ENCODE peak calls at places on chromosomes 7 and 10, in six cellular contexts. Q is neuronal stem cell, M is IMR-90, J is H9, N is H1, E is mesenchymal stem cell. O is an unnamed sample.

GRCh38 chr7:133044722-133045473 is 37.0 kb downstream of the CHCHD3 start:
- DNase-seq in N (peak), J (peak), E (no peak), Q (no peak), M (no peak), O (no peak)

GRCh38 chr7:1749864-1750466 is 79.9 kb downstream of the ELFN1 start:
- DNase-seq in E (no peak), M (no peak), N (no peak), Q (no peak), J (no peak), O (no peak)

GRCh38 chr7:44891791-44892190 is 6.5 kb upstream of the PURB start:
- DNase-seq in J (no peak), M (no peak), E (no peak), N (no peak), Q (no peak), O (no peak)

GRCh38 chr7:81632418-81632817 is 137.4 kb downstream of the HGF start:
- DNase-seq in M (peak), E (no peak), N (no peak), J (no peak), Q (no peak), O (no peak)

GRCh38 chr10:86461963-86462804 is 59.4 kb downstream of the WAPL start:
- DNase-seq in M (no peak), N (no peak), Q (no peak), J (peak), E (no peak), O (no peak)

GRCh38 chr7:139254728-139255127 is 23.7 kb downstream of the UBN2 start:
- DNase-seq in M (no peak), E (no peak), N (no peak), J (no peak), Q (no peak), O (no peak)

GRCh38 chr7:867001-867405 is 9.4 kb upstream of the GET4 start:
- DNase-seq in E (no peak), M (peak), Q (no peak), J (no peak), N (no peak), O (no peak)

GRCh38 chr7:132321387-132321786 is 254.9 kb downstream of the PLXNA4 start:
- DNase-seq in Q (no peak), M (no peak), N (no peak), E (no peak), J (no peak), O (no peak)

GRCh38 chr7:84144935-84145334 is 49.7 kb downstream of the SEMA3A start:
- DNase-seq in M (no peak), J (no peak), E (no peak), N (no peak), Q (no peak), O (no peak)

GRCh38 chr10:32190890-32191491 is 134.8 kb upstream of the KIF5B start:
- DNase-seq in M (peak), E (peak), J (no peak), N (no peak), Q (peak), O (peak)

GRCh38 chr10:49608166-49608758 is 1.8 kb upstream of the SLC18A3 start:
- DNase-seq in M (no peak), E (no peak), Q (no peak), J (peak), N (no peak), O (no peak)

GRCh38 chr10:132893090-132893489 is 49.3 kb downstream of the CFAP46 start:
- DNase-seq in Q (no peak), N (peak), J (no peak), M (no peak), E (no peak), O (no peak)

GRCh38 chr10:4686644-4686996 is 139.4 kb upstream of the AKR1E2 start:
- DNase-seq in E (peak), N (no peak), M (peak), Q (no peak), J (no peak), O (peak)

GRCh38 chr7:122310119-122311021 is 5.8 kb upstream of the FEZF1 start:
- DNase-seq in N (peak), E (peak), J (peak), M (no peak), Q (peak), O (no peak)

GRCh38 chr7:71633571-71634008 is 501.6 kb downstream of the GALNT17 start:
- DNase-seq in N (no peak), E (peak), Q (no peak), J (peak), M (peak), O (no peak)

GRCh38 chr7:44801890-44802289 is 5.4 kb downstream of the PPIA start:
- DNase-seq in M (peak), E (peak), J (no peak), Q (no peak), N (no peak), O (no peak)

GRCh38 chr7:98618786-98619185 is 1.7 kb downstream of the NPTX2 start:
- DNase-seq in N (no peak), Q (no peak), M (no peak), E (no peak), J (no peak), O (no peak)

GRCh38 chr7:37284805-37285211 is 163.9 kb downstream of the ELMO1 start:
- DNase-seq in N (peak), E (peak), M (no peak), J (peak), Q (peak), O (peak)

GRCh38 chr10:77456414-77456813 is 181.2 kb downstream of the KCNMA1 start:
- DNase-seq in M (peak), Q (no peak), J (no peak), E (no peak), N (no peak), O (no peak)

GRCh38 chr7:98568891-98569290 is 48.2 kb upstream of the NPTX2 start:
- DNase-seq in Q (no peak), J (no peak), N (no peak), M (no peak), E (no peak), O (no peak)

GRCh38 chr7:158061884-158062656 is 525.6 kb downstream of the PTPRN2 start:
- DNase-seq in J (no peak), E (no peak), M (no peak), N (no peak), Q (no peak), O (no peak)

GRCh38 chr10:18216482-18216881 is 76.3 kb downstream of the CACNB2 start:
- DNase-seq in N (no peak), M (peak), Q (no peak), J (no peak), E (peak), O (no peak)

GRCh38 chr7:129684777-129685176 is 73.3 kb downstream of the NRF1 start:
- DNase-seq in J (no peak), Q (no peak), N (no peak), M (no peak), E (no peak), O (no peak)

GRCh38 chr10:49500420-49500819 is 38.5 kb downstream of the ERCC6 start:
- DNase-seq in M (no peak), N (no peak), Q (no peak), J (no peak), E (no peak), O (peak)

GRCh38 chr10:44575601-44576380 is 190.9 kb upstream of the CXCL12 start:
- DNase-seq in M (no peak), J (no peak), Q (no peak), N (no peak), E (no peak), O (no peak)

GRCh38 chr10:44577533-44577932 is 192.6 kb upstream of the CXCL12 start:
- DNase-seq in E (no peak), J (no peak), M (no peak), Q (no peak), N (no peak), O (no peak)

GRCh38 chr10:44574596-44575480 is 189.9 kb upstream of the CXCL12 start:
- DNase-seq in Q (no peak), J (no peak), E (no peak), N (no peak), M (no peak), O (no peak)

GRCh38 chr10:44576715-44577191 is 191.9 kb upstream of the CXCL12 start:
- DNase-seq in J (no peak), E (peak), M (peak), Q (no peak), N (no peak), O (no peak)

DNA sequence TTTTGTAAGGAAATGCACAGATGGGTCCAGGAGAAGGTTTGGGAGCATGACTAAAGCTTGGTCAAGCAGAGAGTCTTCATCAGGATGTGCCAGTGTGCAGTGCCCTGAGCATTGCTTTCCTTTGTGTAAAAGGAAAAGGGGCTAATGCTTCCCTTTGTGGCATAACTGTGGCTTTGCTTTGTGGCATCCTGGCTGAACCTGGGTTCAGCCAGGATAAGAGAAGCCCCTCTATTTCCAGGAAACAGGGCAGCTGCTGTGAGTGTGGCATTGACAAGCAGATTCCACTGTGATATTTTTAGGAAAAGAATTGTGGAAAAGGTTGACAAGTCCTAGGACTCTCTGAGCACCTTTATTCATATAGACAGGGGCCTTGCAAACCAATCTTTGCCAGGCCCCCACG is 193.4 kb upstream of the CXCL12 start:
- DNase-seq in J (no peak), M (no peak), N (no peak), Q (no peak), E (no peak), O (no peak)
- H3K18ac ChIP-seq in J (no peak), M (no peak), N (no peak), Q (no peak), E (no peak), O (no peak)

GRCh38 chr7:94154858-94155257 is 150.7 kb upstream of the BET1 start:
- DNase-seq in Q (no peak), M (peak), E (no peak), N (no peak), J (no peak), O (no peak)
- H2AFZ ChIP-seq in Q (peak), M (peak), E (peak), N (peak), J (peak), O (no peak)

DNA sequence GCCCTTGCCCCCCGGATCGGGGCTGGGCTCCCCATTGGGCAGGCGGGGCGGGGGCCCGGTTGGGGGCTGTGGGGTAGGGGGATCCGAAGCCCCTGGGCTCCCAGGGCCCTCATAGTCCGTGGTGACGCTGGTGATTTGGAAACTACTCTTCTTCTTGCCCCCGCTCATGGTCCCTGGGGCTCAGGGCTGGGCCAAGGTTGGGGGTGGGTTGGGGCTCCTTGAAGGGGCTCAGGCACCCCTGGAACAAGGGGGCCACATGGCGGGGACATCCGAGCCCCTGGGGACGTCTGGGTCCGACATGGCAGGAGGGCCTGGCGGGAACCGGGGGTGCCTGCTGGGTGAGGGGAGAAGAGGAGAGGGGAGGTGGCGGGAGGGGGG is 1.2 kb downstream of the TSC22D4 start:
- DNase-seq in M (no peak), Q (no peak), N (no peak), E (no peak), J (no peak), O (no peak)
- H3K18ac ChIP-seq in M (no peak), Q (no peak), N (no peak), E (peak), J (no peak), O (no peak)

GRCh38 chr7:138002828-138003189 is 923 bp upstream of the CREB3L2 start:
- DNase-seq in M (no peak), N (no peak), Q (no peak), E (no peak), J (no peak), O (no peak)

GRCh38 chr7:138004936-138005335 is 3.0 kb upstream of the CREB3L2 start:
- DNase-seq in E (no peak), N (no peak), Q (no peak), M (no peak), J (no peak), O (no peak)

GRCh38 chr7:138002096-138002827 is 376 bp upstream of the CREB3L2 start:
- DNase-seq in M (peak), Q (peak), E (peak), J (peak), N (peak), O (peak)

GRCh38 chr7:138006106-138006505 is 4.2 kb upstream of the CREB3L2 start:
- DNase-seq in Q (no peak), J (no peak), N (no peak), M (peak), E (no peak), O (no peak)

DNA sequence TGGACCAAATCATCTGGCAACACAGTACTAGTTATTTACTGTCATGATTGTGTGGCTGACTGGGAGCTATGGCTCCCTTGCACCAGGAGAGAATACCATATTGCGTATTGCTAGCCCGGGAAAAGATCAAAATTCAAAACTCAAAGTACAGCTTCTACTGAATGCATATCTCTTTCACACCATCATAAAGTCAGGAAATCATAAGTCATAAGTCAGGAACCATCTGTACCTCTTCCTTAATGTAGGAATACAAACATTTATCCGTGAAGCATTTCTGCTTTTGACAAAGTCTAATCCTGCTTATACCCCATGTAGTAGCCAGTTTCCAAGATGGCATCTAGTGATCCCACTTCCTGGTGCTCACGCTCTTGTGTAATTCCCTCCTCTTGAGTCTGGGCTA is 2.2 kb upstream of the CREB3L2 start:
- DNase-seq in N (no peak), M (no peak), Q (no peak), E (no peak), J (no peak), O (no peak)
- H2AFZ ChIP-seq in N (peak), M (no peak), Q (peak), E (no peak), J (no peak), O (no peak)

GRCh38 chr7:28811990-28812389 is 146.1 kb downstream of the TRIL start:
- DNase-seq in M (no peak), Q (no peak), E (no peak), N (no peak), J (no peak), O (no peak)
- H3K18ac ChIP-seq in M (no peak), Q (no peak), E (no peak), N (no peak), J (no peak), O (no peak)

O was measured in trophoblast cell.